ENCODE peak calls at places on chromosomes 5 and 9, in seven cellular contexts. C is foreskin fibroblast, F is AG04450, K is H7, O is stomach, H is fibroblast of lung, L is tibial nerve. B is an unnamed sample.

GRCh38 chr5:159873680-159874079 is 42.6 kb upstream of the ADRA1B start:
- DNase-seq in F (no peak), H (peak; percentile 39), O (no peak), L (no peak), C (no peak), K (no peak), B (no peak)

GRCh38 chr9:75017378-75017777 is 10.7 kb downstream of the CARNMT1 start:
- DNase-seq in F (no peak), C (no peak), H (no peak), K (no peak), O (no peak), L (no peak), B (no peak)

GRCh38 chr5:131466171-131466766 is 168.8 kb downstream of the RAPGEF6 start:
- DNase-seq in H (peak; percentile 94), O (no peak), K (no peak), C (peak; percentile 81), F (peak; percentile 36), L (no peak), B (no peak)

GRCh38 chr5:28165116-28165515 is 1126.7 kb upstream of the CDH9 start:
- DNase-seq in C (no peak), L (no peak), K (no peak), H (peak; percentile 42), F (no peak), O (no peak), B (no peak)

GRCh38 chr5:113425909-113426308 is 8.9 kb downstream of the TSSK1B start:
- DNase-seq in F (no peak), O (no peak), C (no peak), K (no peak), H (no peak), L (no peak), B (no peak)

GRCh38 chr5:95895771-95896170 is 65.9 kb downstream of the ELL2 start:
- DNase-seq in L (no peak), F (no peak), H (peak; percentile 80), O (no peak), K (peak; percentile 35), C (no peak), B (no peak)

GRCh38 chr5:179221877-179222220 is 123.4 kb downstream of the ADAMTS2 start:
- DNase-seq in C (no peak), K (no peak), L (no peak), H (no peak), O (no peak), F (no peak), B (no peak)

GRCh38 chr5:167363065-167363464 is 928.4 kb upstream of the WWC1 start:
- DNase-seq in O (no peak), K (no peak), L (no peak), C (no peak), F (no peak), H (no peak), B (no peak)

GRCh38 chr9:137138058-137138697 is 776 bp upstream of the GRIN1 start:
- DNase-seq in K (peak; percentile 89), C (no peak), L (no peak), F (no peak), H (no peak), O (no peak), B (no peak)

GRCh38 chr5:60961685-60962084 is 16.7 kb downstream of the NDUFAF2 start:
- DNase-seq in C (no peak), L (no peak), O (no peak), H (peak; percentile 48), F (no peak), K (no peak), B (no peak)

GRCh38 chr9:130759738-130760137 is 66.2 kb downstream of the EXOSC2 start:
- DNase-seq in O (no peak), H (no peak), F (no peak), C (no peak), L (no peak), K (no peak), B (no peak)

GRCh38 chr5:92980491-92980890 is 600.5 kb downstream of the NR2F1-AS1 start:
- DNase-seq in K (no peak), H (peak; percentile 14), O (no peak), C (peak; percentile 14), L (no peak), F (no peak), B (no peak)

GRCh38 chr5:151094054-151094858 is 13.4 kb upstream of the TNIP1 start:
- DNase-seq in H (peak; percentile 23), C (peak; percentile 24), L (no peak), O (peak; percentile 48), F (no peak), K (peak; percentile 42), B (no peak)

GRCh38 chr9:24793711-24794110 is 248.0 kb upstream of the IZUMO3 start:
- DNase-seq in O (no peak), C (no peak), K (no peak), L (no peak), H (no peak), F (no peak), B (no peak)

DNA sequence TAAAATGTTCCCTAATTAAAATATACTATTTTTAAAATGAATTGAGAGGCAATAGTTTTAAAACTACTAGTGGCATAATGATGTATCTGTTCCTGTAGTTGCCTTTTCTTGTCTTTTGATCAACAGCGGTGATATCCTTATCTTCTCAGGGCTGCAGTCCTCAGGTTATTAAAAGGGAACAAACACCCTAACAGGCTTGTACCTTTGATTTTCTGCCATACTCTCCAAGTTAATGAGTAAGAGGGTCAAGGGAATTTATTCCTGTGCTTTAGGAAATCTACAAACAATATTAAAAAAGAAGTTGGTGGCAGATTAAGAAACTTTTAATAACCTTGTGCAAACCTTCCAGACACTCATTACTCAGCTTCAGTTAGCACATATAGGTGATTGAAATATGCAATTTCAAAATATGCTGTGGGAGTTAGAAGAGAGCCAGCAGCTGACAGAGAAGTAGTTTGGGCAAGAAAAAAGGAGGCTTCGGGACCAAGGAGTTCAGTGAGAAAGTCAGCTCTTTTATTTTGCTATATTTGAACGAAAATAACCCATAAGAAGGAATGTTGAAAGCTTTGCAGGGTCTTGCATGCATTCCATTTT is 81.0 kb upstream of the TLE4 start:
- DNase-seq in K (no peak), F (no peak), H (no peak), C (no peak), L (no peak), O (no peak), B (no peak)
- H3K4me3 ChIP-seq in K (no peak overlapping the region), F (no peak overlapping the region), H (no peak overlapping the region), C (no peak overlapping the region), L (no peak overlapping the region), O (no peak overlapping the region), B (no peak overlapping the region)

GRCh38 chr9:127927457-127928231 is 2.9 kb downstream of the PIP5KL1 start:
- DNase-seq in K (peak; percentile 100), L (no peak), F (no peak), H (no peak), O (peak; percentile 82), C (no peak), B (no peak)

GRCh38 chr9:127926961-127927456 is 3.6 kb downstream of the PIP5KL1 start:
- DNase-seq in O (no peak), L (no peak), C (no peak), K (no peak), F (no peak), H (no peak), B (no peak)

GRCh38 chr9:127924736-127925444 is 5.7 kb downstream of the PIP5KL1 start:
- DNase-seq in C (no peak), O (no peak), H (no peak), F (no peak), L (no peak), K (no peak), B (no peak)

GRCh38 chr9:127928232-127929043 is 2.1 kb downstream of the PIP5KL1 start:
- DNase-seq in F (no peak), C (no peak), H (no peak), O (no peak), K (peak; percentile 69), L (no peak), B (no peak)

DNA sequence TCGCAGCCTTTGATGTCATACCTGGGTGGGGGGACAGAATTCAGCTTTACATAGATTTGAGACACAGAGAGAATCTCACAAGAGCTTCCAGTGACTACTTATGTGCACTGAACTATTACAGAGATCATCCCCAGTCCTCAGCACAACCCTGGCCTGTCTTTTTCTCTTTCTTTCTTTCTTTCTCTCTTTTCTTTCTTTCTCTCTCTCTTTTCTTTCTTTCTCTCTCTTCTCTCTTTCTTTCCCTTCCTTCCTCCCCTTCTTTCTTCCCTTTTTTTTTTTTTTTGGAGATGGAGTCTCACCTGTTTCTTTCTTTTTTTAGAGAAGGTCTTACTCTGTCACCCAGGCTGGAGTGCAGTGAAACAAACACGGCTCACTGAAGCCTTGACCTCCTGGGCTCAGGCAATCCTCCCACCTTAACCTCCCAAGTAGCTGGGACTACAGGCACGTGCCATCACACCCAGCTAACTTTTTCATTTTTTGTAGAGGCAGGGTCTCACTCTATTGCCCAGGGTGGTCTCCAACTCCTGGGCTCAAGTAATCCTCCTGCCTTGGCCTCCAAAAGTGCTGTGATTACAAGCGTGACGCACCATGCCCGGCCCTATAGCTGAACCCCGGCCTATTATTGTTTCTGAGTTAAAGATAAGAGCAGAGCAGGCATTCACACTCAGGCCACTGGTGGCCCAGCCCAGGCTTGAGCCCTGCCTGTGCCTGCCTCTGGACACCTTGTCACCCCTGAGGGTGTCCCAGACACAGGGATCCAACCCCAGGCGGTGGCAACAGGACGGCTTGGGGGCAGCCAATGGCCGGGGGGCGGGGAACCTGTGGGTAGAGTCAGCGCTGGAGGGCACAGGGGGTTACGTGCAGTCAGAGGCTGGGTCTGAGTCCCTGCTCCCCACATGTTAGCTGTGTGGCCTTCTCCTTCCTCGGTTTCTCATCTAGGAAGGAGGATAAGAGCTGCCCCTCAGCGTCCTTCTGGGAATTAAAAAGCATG is 4.3 kb downstream of the PIP5KL1 start:
- DNase-seq in O (no peak), H (no peak), F (no peak), K (no peak), C (no peak), L (no peak), B (no peak)
- H3K4me3 ChIP-seq in O (no peak overlapping the region), H (peak overlapping the region; percentile 19), F (no peak overlapping the region), K (peak overlapping the region; percentile 70), C (peak overlapping the region; percentile 38), L (no peak overlapping the region), B (no peak overlapping the region)

DNA sequence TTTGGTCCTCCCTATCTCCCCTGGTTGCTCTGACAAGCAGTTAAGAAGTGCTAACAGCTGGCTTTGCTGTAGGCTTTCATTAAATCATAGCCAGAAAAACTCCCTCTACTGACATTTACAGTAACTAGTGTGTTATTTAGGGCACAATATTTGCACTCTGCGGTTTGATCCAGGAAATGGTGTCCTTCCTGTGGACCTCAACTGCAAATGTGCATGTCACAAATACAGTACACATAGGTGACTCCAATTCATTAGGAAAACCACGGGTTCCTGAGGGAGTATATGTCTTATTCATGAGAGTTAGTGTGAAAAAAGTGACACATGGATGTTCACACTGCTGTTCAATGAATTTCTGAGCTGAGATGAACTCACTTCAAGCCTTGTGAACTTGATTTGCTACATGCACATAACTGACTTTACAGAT is 281.6 kb downstream of the EFNA5 start:
- DNase-seq in H (peak; percentile 86), L (no peak), O (peak; percentile 29), F (no peak), C (peak; percentile 68), K (no peak), B (no peak)
- H3K4me3 ChIP-seq in H (no peak overlapping the region), L (no peak overlapping the region), O (no peak overlapping the region), F (no peak overlapping the region), C (no peak overlapping the region), K (no peak overlapping the region), B (no peak overlapping the region)

GRCh38 chr9:33157960-33158359 is 9.2 kb downstream of the B4GALT1 start:
- DNase-seq in F (no peak), L (no peak), O (no peak), K (no peak), C (no peak), H (no peak), B (peak; percentile 23)
- H3K4me3 ChIP-seq in F (no peak overlapping the region), L (no peak overlapping the region), O (no peak overlapping the region), K (no peak overlapping the region), C (no peak overlapping the region), H (no peak overlapping the region), B (no peak overlapping the region)

GRCh38 chr5:54831233-54831632 is 154.2 kb downstream of the ESM1 start:
- DNase-seq in O (no peak), H (no peak), L (no peak), K (no peak), F (no peak), C (no peak), B (no peak)
- H3K4me3 ChIP-seq in O (no peak overlapping the region), H (no peak overlapping the region), L (no peak overlapping the region), K (no peak overlapping the region), F (no peak overlapping the region), C (no peak overlapping the region), B (no peak overlapping the region)